ENCODE peak calls at places on chromosome 4, in ten cellular contexts. N is HepG2, C is esophagus muscularis mucosa, J is upper lobe of left lung, I is suprapubic skin, M is transverse colon, P is spleen, Q is GM23338, V is K562, B is stomach. O is an unnamed sample.

GRCh38 chr4:183556947-183557346 is 52.1 kb downstream of the ING2 start:
- DNase-seq in I (no peak), J (no peak), P (no peak), Q (no peak), N (no peak), V (no peak), M (no peak), C (no peak), B (no peak), O (no peak)

GRCh38 chr4:89482248-89482647 is 174.6 kb upstream of the GPRIN3 start:
- DNase-seq in N (peak; percentile 35), V (peak; percentile 12), P (no peak), I (no peak), Q (peak; percentile 70), J (no peak), C (no peak), M (no peak), B (no peak), O (no peak)

GRCh38 chr4:98662619-98663225 is 4.3 kb upstream of the TSPAN5 start:
- DNase-seq in B (no peak), N (no peak), Q (peak; percentile 75), P (peak; percentile 78), J (no peak), V (no peak), M (no peak), I (no peak), C (no peak), O (no peak)

GRCh38 chr4:98850937-98851336 is 78.0 kb downstream of the EIF4E start:
- DNase-seq in Q (no peak), N (no peak), M (no peak), P (no peak), C (no peak), I (no peak), J (no peak), V (no peak), B (no peak), O (no peak)

GRCh38 chr4:5474756-5475155 is 233.6 kb downstream of the EVC2 start:
- DNase-seq in J (no peak), Q (no peak), B (no peak), P (no peak), M (no peak), I (peak; percentile 35), V (no peak), N (no peak), C (no peak), O (no peak)

GRCh38 chr4:39354178-39354503 is 12.0 kb downstream of the RFC1 start:
- DNase-seq in V (no peak), Q (no peak), C (no peak), I (no peak), N (no peak), B (no peak), P (no peak), M (no peak), J (no peak), O (no peak)

GRCh38 chr4:125770814-125771398 is 456.2 kb downstream of the FAT4 start:
- DNase-seq in M (no peak), Q (no peak), N (no peak), B (no peak), V (no peak), C (no peak), I (no peak), P (no peak), J (no peak), O (no peak)

GRCh38 chr4:177530561-177530960 is 88.3 kb upstream of the AGA start:
- DNase-seq in J (no peak), V (no peak), Q (no peak), M (no peak), C (no peak), P (no peak), B (no peak), I (no peak), N (no peak), O (no peak)

GRCh38 chr4:185122681-185123345 is 20.3 kb upstream of the SLC25A4 start:
- DNase-seq in I (no peak), Q (no peak), M (no peak), J (no peak), B (no peak), P (no peak), C (no peak), N (no peak), V (no peak), O (no peak)

GRCh38 chr4:140448830-140449229 is 21.4 kb upstream of the CLGN start:
- DNase-seq in I (no peak), Q (no peak), B (no peak), P (no peak), C (no peak), J (no peak), N (no peak), V (no peak), M (no peak), O (no peak)

GRCh38 chr4:100190643-100191600 is 654 bp upstream of the DDIT4L start:
- DNase-seq in B (no peak), P (no peak), V (no peak), I (no peak), N (no peak), M (no peak), Q (peak; percentile 49), J (no peak), C (no peak), O (no peak)

GRCh38 chr4:37936889-37937498 is 23.2 kb upstream of the PTTG2 start:
- DNase-seq in N (no peak), Q (no peak), P (no peak), V (no peak), M (no peak), B (no peak), C (no peak), I (no peak), J (no peak), O (no peak)

GRCh38 chr4:577499-578450 is 1.7 kb upstream of the TMEM271 start:
- DNase-seq in V (no peak), N (peak; percentile 18), P (peak; percentile 64), B (no peak), C (no peak), M (no peak), Q (peak; percentile 81), I (no peak), J (peak; percentile 66), O (no peak)

GRCh38 chr4:8355864-8356565 is 84.5 kb downstream of the ACOX3 start:
- DNase-seq in V (no peak), I (peak; percentile 47), J (no peak), M (no peak), Q (no peak), C (no peak), N (no peak), B (no peak), P (no peak), O (peak; percentile 20)
- TF ChIP-seq POLR2AphosphoS5 in V (no peak), I (no peak), J (no peak), M (no peak), Q (no peak), C (peak; percentile 21), N (no peak), B (no peak), P (no peak), O (no peak)

GRCh38 chr4:75327804-75328512 is 186.2 kb downstream of the RCHY1 start:
- DNase-seq in P (no peak), B (no peak), N (no peak), C (no peak), V (no peak), I (no peak), J (no peak), M (no peak), Q (no peak), O (no peak)
- TF ChIP-seq POLR2AphosphoS5 in P (no peak), B (no peak), N (no peak), C (no peak), V (no peak), I (no peak), J (no peak), M (no peak), Q (no peak), O (no peak)

GRCh38 chr4:155809835-155810234 is 51.0 kb downstream of the GUCY1B1 start:
- DNase-seq in I (no peak), B (no peak), P (no peak), C (no peak), Q (peak; percentile 91), M (no peak), V (peak; percentile 10), N (peak; percentile 64), J (no peak), O (no peak)

GRCh38 chr4:155805016-155805415 is 46.2 kb downstream of the GUCY1B1 start:
- DNase-seq in P (no peak), N (no peak), V (no peak), C (no peak), J (no peak), M (no peak), I (no peak), B (no peak), Q (no peak), O (no peak)

GRCh38 chr4:155811171-155811570 is 52.4 kb downstream of the GUCY1B1 start:
- DNase-seq in V (no peak), Q (no peak), C (no peak), N (no peak), M (no peak), P (no peak), J (no peak), I (no peak), B (no peak), O (no peak)

GRCh38 chr4:155802573-155802972 is 43.8 kb downstream of the GUCY1B1 start:
- DNase-seq in Q (no peak), V (no peak), J (no peak), C (no peak), N (no peak), P (no peak), M (no peak), I (no peak), B (no peak), O (no peak)

GRCh38 chr4:155807021-155807420 is 48.2 kb downstream of the GUCY1B1 start:
- DNase-seq in P (no peak), N (no peak), C (no peak), J (no peak), B (no peak), M (no peak), V (no peak), Q (no peak), I (no peak), O (no peak)
- TF ChIP-seq POLR2AphosphoS5 in P (no peak), N (no peak), C (no peak), J (no peak), B (peak; percentile 65), M (peak; percentile 47), V (no peak), Q (no peak), I (no peak), O (no peak)

DNA sequence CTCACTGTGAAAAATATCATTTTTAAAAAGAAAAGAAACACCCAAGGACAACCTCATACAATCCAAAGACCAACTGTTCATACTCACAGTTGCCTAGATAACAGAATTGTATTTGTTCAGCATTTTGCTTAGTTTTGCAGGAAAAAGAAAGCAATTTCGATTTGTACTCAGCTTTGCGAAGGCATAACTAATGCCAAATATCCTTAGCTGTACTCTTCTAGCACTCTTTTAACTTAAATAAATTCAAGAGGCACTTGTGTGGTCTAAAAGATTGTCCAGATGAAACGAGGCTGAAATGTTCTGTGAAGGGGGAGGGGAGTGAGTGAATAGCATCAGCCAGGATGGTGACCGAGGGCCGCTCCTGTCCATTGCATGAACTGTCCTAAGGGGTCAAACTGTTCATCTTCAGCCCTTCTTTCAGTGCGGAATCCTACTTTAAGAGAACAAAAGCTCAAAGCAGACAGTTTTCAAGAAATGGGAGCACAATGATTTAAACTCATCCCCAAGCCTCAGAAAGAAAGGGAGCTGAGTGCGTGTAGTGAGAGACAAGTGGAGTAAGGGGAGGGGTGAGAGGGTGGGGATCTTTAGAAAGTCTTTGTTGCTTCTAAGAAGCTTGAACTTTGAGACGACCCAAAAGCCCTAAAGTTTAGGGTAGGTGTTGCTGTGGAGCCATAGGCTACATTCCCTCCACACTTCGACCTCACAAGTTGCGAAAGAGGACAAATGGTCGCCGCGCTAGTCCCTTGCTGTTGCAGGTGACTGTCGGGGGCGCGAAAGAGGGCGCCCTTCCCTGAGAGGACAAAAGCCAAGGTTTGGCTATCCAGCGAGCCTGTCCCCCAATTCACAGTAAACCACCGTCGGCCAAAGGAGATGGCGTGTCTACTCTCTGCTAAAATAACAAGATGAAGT is 4.0 kb upstream of the NEUROG2 start:
- DNase-seq in J (no peak), N (no peak), M (no peak), V (no peak), Q (peak; percentile 78), C (no peak), I (no peak), B (no peak), P (no peak), O (no peak)
- TF ChIP-seq POLR2AphosphoS5 in J (no peak), N (no peak), M (no peak), V (no peak), Q (peak; percentile 21), C (no peak), I (no peak), B (no peak), P (no peak), O (no peak)

O was measured in breast epithelium.